ENCODE peak calls at places on chromosomes 3 and 15, in five cellular contexts. J is GM12878, E is stomach, O is H1, B is sigmoid colon. R is an unnamed sample.

GRCh38 chr3:99012051-99012450 is 110.6 kb upstream of the DCBLD2 start:
- DNase-seq in J (peak), E (no peak), O (no peak), B (no peak), R (no peak)

GRCh38 chr3:187836848-187837770 is 91.8 kb upstream of the BCL6 start:
- DNase-seq in J (no peak), E (no peak), O (no peak), B (no peak), R (no peak)

GRCh38 chr15:49225572-49226281 is 55.7 kb downstream of the GALK2 start:
- DNase-seq in J (no peak), E (peak), O (peak), B (no peak), R (no peak)

GRCh38 chr15:64009241-64009640 is 37.0 kb downstream of the DAPK2 start:
- DNase-seq in J (no peak), E (no peak), O (no peak), B (no peak), R (peak)

GRCh38 chr3:161602451-161602850 is 105.8 kb downstream of the OTOL1 start:
- DNase-seq in J (no peak), E (no peak), O (no peak), B (no peak), R (no peak)

GRCh38 chr3:69649713-69650419 is 89.4 kb upstream of the MITF start:
- DNase-seq in J (no peak), E (no peak), O (no peak), B (no peak), R (no peak)

GRCh38 chr3:162041622-162042021 is 545.0 kb downstream of the OTOL1 start:
- DNase-seq in J (no peak), E (no peak), O (peak), B (no peak), R (no peak)

GRCh38 chr3:185977679-185978040 is 39.8 kb upstream of the TRA2B start:
- DNase-seq in J (no peak), E (no peak), O (no peak), B (no peak), R (no peak)

GRCh38 chr3:196214783-196215441 is 1.4 kb upstream of the SLC51A start:
- DNase-seq in J (no peak), E (no peak), O (no peak), B (no peak), R (peak)
- TF ChIP-seq EP300 in J (no peak), E (no peak), O (no peak), B (no peak), R (no peak)

DNA sequence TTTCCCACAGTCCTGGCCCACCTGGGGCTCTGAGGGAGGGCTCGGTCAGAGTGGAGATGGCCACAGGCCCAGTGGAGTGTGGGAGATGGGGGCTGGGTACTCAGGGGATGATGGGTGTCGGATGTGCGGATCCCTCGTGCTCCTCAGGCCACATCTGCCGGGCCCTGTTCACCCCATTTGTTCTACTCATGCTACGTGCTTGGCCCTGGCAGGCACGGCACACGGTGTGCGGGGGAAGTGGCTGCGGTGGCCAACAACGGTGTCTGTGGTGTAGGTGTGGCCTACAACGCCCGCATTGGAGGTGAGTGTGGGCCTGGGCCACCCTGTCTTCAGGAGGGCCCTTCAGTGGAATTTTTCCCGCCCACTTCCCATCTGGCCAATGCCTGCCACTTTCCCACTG is 7.0 kb upstream of the FES start:
- DNase-seq in J (no peak), E (no peak), O (no peak), B (no peak), R (no peak)
- TF ChIP-seq POLR2AphosphoS5 in J (no peak), E (no peak), O (no peak), B (no peak), R (no peak)

DNA sequence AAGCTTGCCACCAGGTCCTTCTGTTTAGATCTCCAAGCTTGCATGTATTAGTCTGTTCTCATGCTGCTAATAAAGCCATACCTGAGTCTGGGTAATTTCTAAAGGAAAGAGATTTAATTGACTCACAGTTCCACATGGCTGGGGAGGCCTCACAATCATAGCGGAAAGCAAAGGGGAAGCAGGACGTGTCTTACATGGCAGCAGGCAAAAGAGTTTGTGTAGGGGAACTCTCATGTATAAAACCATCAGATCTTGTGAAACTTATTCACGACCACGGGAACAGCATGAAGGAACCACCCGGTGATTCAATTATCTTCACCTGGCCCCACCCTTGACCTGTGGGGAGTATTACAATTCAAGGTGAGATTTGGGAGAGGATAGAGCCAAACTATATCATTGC is 147.0 kb upstream of the PROK2 start:
- DNase-seq in J (no peak), E (no peak), O (no peak), B (no peak), R (no peak)
- TF ChIP-seq EP300 in J (no peak), E (no peak), O (no peak), B (no peak), R (no peak)

GRCh38 chr15:29994284-29994683 is 88.5 kb upstream of the GOLGA8J start:
- DNase-seq in J (no peak), E (no peak), O (no peak), B (no peak), R (no peak)

GRCh38 chr15:29990035-29990434 is 92.7 kb upstream of the GOLGA8J start:
- DNase-seq in J (no peak), E (no peak), O (no peak), B (no peak), R (no peak)

GRCh38 chr15:29986946-29987345 is 95.8 kb upstream of the GOLGA8J start:
- DNase-seq in J (no peak), E (no peak), O (no peak), B (no peak), R (no peak)

DNA sequence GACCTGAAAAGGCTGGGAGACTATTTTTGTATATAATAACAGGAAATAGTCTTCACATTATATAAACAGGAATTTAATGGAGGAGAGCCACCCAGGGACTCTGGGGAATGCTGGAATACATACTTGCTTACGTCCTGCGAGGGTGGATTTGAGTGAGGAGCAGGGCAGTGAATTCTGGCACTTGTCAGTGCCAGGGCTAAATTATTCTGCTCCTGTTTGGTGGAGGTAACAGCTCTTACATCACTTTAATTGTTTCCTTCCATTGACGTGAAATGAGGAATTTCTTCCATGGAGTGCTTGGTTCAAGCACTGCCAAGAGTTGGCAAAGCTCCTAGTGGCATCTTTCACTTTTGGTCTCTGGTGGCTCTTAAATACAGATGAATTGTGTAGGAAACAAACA is 94.1 kb upstream of the GOLGA8J start:
- DNase-seq in J (no peak), E (no peak), O (no peak), B (no peak), R (no peak)
- TF ChIP-seq POLR2AphosphoS5 in J (no peak), E (no peak), O (no peak), B (no peak), R (no peak)

GRCh38 chr3:101193957-101194356 is 126.4 kb downstream of the IMPG2 start:
- DNase-seq in J (no peak), E (no peak), O (no peak), B (no peak), R (no peak)
- TF ChIP-seq EP300 in J (no peak), E (no peak), O (no peak), B (no peak), R (no peak)

GRCh38 chr3:40800343-40800742 is 275.6 kb downstream of the ZNF621 start:
- DNase-seq in J (no peak), E (no peak), O (peak), B (peak), R (peak)
- TF ChIP-seq POLR2AphosphoS5 in J (no peak), E (peak), O (no peak), B (no peak), R (no peak)